ENCODE peak calls at places on chromosomes 5 and 9, in ten cellular contexts. N, Z, F, D, U, M, K, S, X and E are unnamed samples.

GRCh38 chr5:125713406-125713805 is 709.8 kb upstream of the GRAMD2B start:
- DNase-seq in N (no peak), Z (no peak), F (no peak), D (no peak), U (no peak), M (no peak), K (no peak), S (no peak), X (no peak), E (no peak)

GRCh38 chr9:130672933-130673615 is 8.7 kb downstream of the PRDM12 start:
- DNase-seq in N (no peak), Z (no peak), F (no peak), D (no peak), U (no peak), M (no peak), K (no peak), S (no peak), X (no peak), E (no peak)

GRCh38 chr5:96567188-96567587 is 95.0 kb upstream of the CAST start:
- DNase-seq in N (no peak), Z (peak; percentile 73), F (no peak), D (peak; percentile 54), U (peak; percentile 67), M (no peak), K (peak; percentile 58), S (no peak), X (no peak), E (peak; percentile 64)

GRCh38 chr9:76414656-76415055 is 20.4 kb upstream of the RFK start:
- DNase-seq in N (no peak), Z (no peak), F (no peak), D (peak; percentile 90), U (peak; percentile 78), M (no peak), K (no peak), S (no peak), X (no peak), E (peak; percentile 73)

GRCh38 chr5:108472237-108472636 is 90.3 kb upstream of the FBXL17 start:
- DNase-seq in N (no peak), Z (no peak), F (no peak), D (no peak), U (no peak), M (no peak), K (no peak), S (no peak), X (no peak), E (no peak)

GRCh38 chr5:72470817-72471216 is 36.4 kb downstream of the ZNF366 start:
- DNase-seq in N (no peak), Z (no peak), F (no peak), D (peak; percentile 39), U (peak; percentile 41), M (no peak), K (no peak), S (no peak), X (no peak), E (no peak)

GRCh38 chr5:23014817-23015216 is 161.7 kb upstream of the CDH12 start:
- DNase-seq in N (no peak), Z (no peak), F (no peak), D (no peak), U (no peak), M (no peak), K (no peak), S (no peak), X (no peak), E (no peak)

GRCh38 chr5:78650562-78650930 is 2.0 kb upstream of the LHFPL2 start:
- DNase-seq in N (no peak), Z (no peak), F (no peak), D (no peak), U (no peak), M (no peak), K (no peak), S (no peak), X (no peak), E (no peak)

GRCh38 chr9:8115570-8115969 is 316.0 kb upstream of the DMAC1 start:
- DNase-seq in N (no peak), Z (no peak), F (no peak), D (no peak), U (peak; percentile 3), M (no peak), K (no peak), S (no peak), X (no peak), E (no peak)

GRCh38 chr9:6414291-6414690 is 1.3 kb downstream of the UHRF2 start:
- DNase-seq in N (no peak), Z (no peak), F (peak; percentile 7), D (peak; percentile 53), U (peak; percentile 79), M (no peak), K (peak; percentile 13), S (no peak), X (no peak), E (peak; percentile 66)